ENCODE peak calls at places on chromosomes 12 and 14, in seven cellular contexts. Y is lower lobe of right lung; T is NCI-H345; U is germinal center; F is psoas muscle; J is naive thymus-derived CD8-positive, alpha-beta T cell; E is ACHN. L is an unnamed sample.

GRCh38 chr12:66964629-66965028 is 285.8 kb upstream of the GRIP1 start:
- DNase-seq in U (no peak), E (peak; percentile 60), Y (no peak), F (no peak), J (peak; percentile 85), T (no peak), L (no peak)

GRCh38 chr12:57101892-57102695 is 9.1 kb downstream of the STAT6 start:
- DNase-seq in Y (no peak), F (no peak), J (peak; percentile 62), U (no peak), E (no peak), T (no peak), L (no peak)

GRCh38 chr12:9221476-9221875 is 13.3 kb upstream of the PZP start:
- DNase-seq in F (no peak), U (no peak), E (no peak), Y (no peak), J (no peak), T (no peak), L (no peak)

GRCh38 chr12:116665666-116666304 is 72.1 kb downstream of the SPRING1 start:
- DNase-seq in E (no peak), T (no peak), F (no peak), J (no peak), Y (no peak), U (no peak), L (no peak)

GRCh38 chr12:54221402-54221984 is 32.7 kb upstream of the SMUG1 start:
- DNase-seq in T (no peak), F (no peak), Y (no peak), J (no peak), U (no peak), E (no peak), L (no peak)

GRCh38 chr12:57218030-57218853 is 1.6 kb downstream of the NXPH4 start:
- DNase-seq in U (no peak), E (no peak), J (no peak), F (no peak), T (no peak), Y (no peak), L (no peak)

GRCh38 chr12:97556201-97556824 is 93.7 kb downstream of the RMST start:
- DNase-seq in E (peak; percentile 95), F (no peak), U (no peak), Y (peak; percentile 68), T (no peak), J (no peak), L (no peak)

GRCh38 chr14:95256011-95256775 is 63.5 kb downstream of the CLMN start:
- DNase-seq in Y (no peak), T (peak; percentile 94), E (peak; percentile 38), U (no peak), J (no peak), F (no peak), L (no peak)

GRCh38 chr14:51147183-51147582 is 52.3 kb upstream of the TRIM9 start:
- DNase-seq in E (no peak), Y (no peak), T (no peak), F (no peak), U (no peak), J (no peak), L (no peak)

L was measured in SK-MEL-5.